ENCODE peak calls at places on chromosomes 11 and 22, in six cellular contexts. A is colonic mucosa; Q is KG1; O is NK-92 treated with Interleukin-12 subunit alpha and Interleukin-12 subunit beta, amount 100 ng/mL, for 24 hours; Z is NCI-H1105 treated with DMSO at 0.1 percent for 48 hours; J is NCI-H2081. I is an unnamed sample.

GRCh38 chr22:48979482-48979881 is 848.2 kb downstream of the BRD1 start:
- DNase-seq in A (no peak), Q (no peak), O (no peak), Z (peak; percentile 35), J (peak; percentile 25), I (no peak)

GRCh38 chr11:66881927-66882452 is 25.1 kb downstream of the LRFN4 start:
- DNase-seq in A (no peak), Q (no peak), O (no peak), Z (no peak), J (peak; percentile 15), I (no peak)

GRCh38 chr11:82790723-82791487 is 57.2 kb upstream of the FAM181B start:
- DNase-seq in A (no peak), Q (no peak), O (no peak), Z (peak; percentile 65), J (peak; percentile 9), I (no peak)

GRCh38 chr22:49963647-49964026 is 3.1 kb downstream of the PIM3 start:
- DNase-seq in A (peak; percentile 70), Q (no peak), O (no peak), Z (no peak), J (peak; percentile 51), I (no peak)

GRCh38 chr11:22938691-22939090 is 78.4 kb upstream of the CCDC179 start:
- DNase-seq in A (no peak), Q (no peak), O (no peak), Z (no peak), J (no peak), I (no peak)

GRCh38 chr11:72842644-72843330 is 28.6 kb downstream of the ATG16L2 start:
- DNase-seq in A (no peak), Q (no peak), O (no peak), Z (no peak), J (no peak), I (no peak)

GRCh38 chr11:3893311-3893710 is 37.8 kb downstream of the STIM1 start:
- DNase-seq in A (no peak), Q (no peak), O (no peak), Z (no peak), J (peak; percentile 62), I (no peak)

GRCh38 chr22:20516399-20516798 is 9.0 kb downstream of the MED15 start:
- DNase-seq in A (no peak), Q (no peak), O (no peak), Z (no peak), J (no peak), I (no peak)

GRCh38 chr22:39482768-39483167 is 19.3 kb upstream of the MIEF1 start:
- DNase-seq in A (no peak), Q (no peak), O (no peak), Z (no peak), J (no peak), I (peak; percentile 43)

GRCh38 chr22:45612940-45613339 is 58.7 kb upstream of the ATXN10 start:
- DNase-seq in A (no peak), Q (no peak), O (no peak), Z (no peak), J (no peak), I (no peak)

GRCh38 chr22:26597026-26597425 is 7.1 kb upstream of the TPST2 start:
- DNase-seq in A (no peak), Q (no peak), O (no peak), Z (no peak), J (no peak), I (no peak)

GRCh38 chr11:8691601-8692000 is 9.0 kb downstream of the RPL27A start:
- DNase-seq in A (no peak), Q (no peak), O (no peak), Z (no peak), J (no peak), I (no peak)

GRCh38 chr11:62466444-62466843 is 47.6 kb downstream of the SCGB1A1 start:
- DNase-seq in A (no peak), Q (no peak), O (no peak), Z (no peak), J (no peak), I (no peak)

GRCh38 chr22:35913925-35914324 is 114.7 kb downstream of the RBFOX2 start:
- DNase-seq in A (no peak), Q (no peak), O (no peak), Z (no peak), J (no peak), I (no peak)

GRCh38 chr11:62392944-62393628 is 25.7 kb upstream of the SCGB1A1 start:
- DNase-seq in A (no peak), Q (no peak), O (no peak), Z (no peak), J (peak; percentile 28), I (no peak)

GRCh38 chr11:134561348-134561720 is 149.3 kb upstream of the B3GAT1 start:
- DNase-seq in A (no peak), Q (no peak), O (no peak), Z (no peak), J (no peak), I (no peak)

GRCh38 chr22:36737776-36738175 is 34.2 kb upstream of the CACNG2 start:
- DNase-seq in A (peak; percentile 81), Q (no peak), O (no peak), Z (no peak), J (no peak), I (no peak)

GRCh38 chr22:37431366-37431765 is 4.1 kb upstream of the ELFN2 start:
- DNase-seq in A (no peak), Q (no peak), O (no peak), Z (no peak), J (no peak), I (peak; percentile 66)

GRCh38 chr11:1916132-1916985 is 3.1 kb upstream of the TNNT3 start:
- DNase-seq in A (no peak), Q (no peak), O (no peak), Z (no peak), J (no peak), I (no peak)

GRCh38 chr22:44971651-44972362 is 38.0 kb downstream of the PHF21B start:
- DNase-seq in A (no peak), Q (no peak), O (no peak), Z (no peak), J (no peak), I (no peak)

GRCh38 chr22:45552580-45553332 is 50.1 kb downstream of the FBLN1 start:
- DNase-seq in A (peak; percentile 41), Q (no peak), O (no peak), Z (no peak), J (no peak), I (peak; percentile 19)

I was measured in epithelial cell of proximal tubule.